ENCODE peak calls at places on chromosome 11, in five cellular contexts. V is kidney, L is mesenchymal stem cell, E is spleen, Y is left ventricle myocardium inferior. Q is an unnamed sample. For H3K4me1, the result is how much of the 10 kb centered on the place peaks cover.

GRCh38 chr11:78647986-78648875 is 73.6 kb upstream of the NARS2 start:
- DNase-seq in Y (no peak), V (no peak), E (no peak), L (no peak), Q (no peak)

GRCh38 chr11:95829580-95830259 is 39.4 kb downstream of the CEP57 start:
- DNase-seq in V (no peak), Y (no peak), L (no peak), E (no peak), Q (no peak)

GRCh38 chr11:128902515-128903066 is 11.4 kb downstream of the KCNJ5 start:
- DNase-seq in E (no peak), Y (no peak), V (peak), L (no peak), Q (no peak)

GRCh38 chr11:14873632-14874031 is 18.4 kb downstream of the CYP2R1 start:
- DNase-seq in V (no peak), E (no peak), Y (no peak), L (no peak), Q (no peak)

GRCh38 chr11:85902353-85902752 is 47.2 kb downstream of the CCDC83 start:
- DNase-seq in Y (no peak), E (no peak), L (no peak), V (no peak), Q (no peak)

GRCh38 chr11:57434640-57435546 is 8.0 kb upstream of the SLC43A3 start:
- DNase-seq in V (no peak), L (peak), Y (no peak), E (no peak), Q (no peak)

GRCh38 chr11:31050061-31050790 is 319.3 kb downstream of the DCDC1 start:
- DNase-seq in V (no peak), L (no peak), Y (no peak), E (no peak), Q (no peak)

GRCh38 chr11:61061081-61061826 is 41.0 kb upstream of the CD5 start:
- DNase-seq in V (no peak), E (no peak), Y (no peak), L (no peak), Q (peak)

GRCh38 chr11:44923080-44923479 is 27.6 kb downstream of the TP53I11 start:
- DNase-seq in Y (no peak), V (no peak), E (no peak), L (no peak), Q (no peak)

GRCh38 chr11:1401656-1402221 is 12.0 kb downstream of the BRSK2 start:
- DNase-seq in L (peak), E (no peak), Y (peak), V (peak), Q (no peak)

GRCh38 chr11:110432713-110433392 is 3.1 kb downstream of the FDX1 start:
- DNase-seq in E (no peak), V (no peak), Y (no peak), L (peak), Q (no peak)

GRCh38 chr11:88482871-88483301 is 145.3 kb upstream of the CTSC start:
- DNase-seq in V (no peak), E (no peak), Y (no peak), L (no peak), Q (no peak)

GRCh38 chr11:123182101-123182500 is 12.9 kb downstream of the CLMP start:
- DNase-seq in L (no peak), E (no peak), V (no peak), Y (no peak), Q (no peak)

GRCh38 chr11:57301711-57302423 is 22.9 kb downstream of the TNKS1BP1 start:
- DNase-seq in Y (no peak), L (no peak), V (no peak), E (no peak), Q (no peak)

GRCh38 chr11:132683602-132684001 is 848.7 kb downstream of the OPCML start:
- DNase-seq in L (peak), Y (no peak), V (no peak), E (no peak), Q (no peak)

GRCh38 chr11:3052567-3052966 is 4.7 kb downstream of the CARS1 start:
- DNase-seq in Y (no peak), V (peak), L (no peak), E (no peak), Q (no peak)

GRCh38 chr11:8040921-8041285 is 40.1 kb upstream of the TUB start:
- DNase-seq in L (no peak), E (peak), V (no peak), Y (no peak), Q (no peak)

GRCh38 chr11:108933630-108934029 is 268.8 kb downstream of the DDX10 start:
- DNase-seq in V (no peak), Y (no peak), L (peak), E (no peak), Q (no peak)

GRCh38 chr11:20054584-20054983 is 105.7 kb downstream of the DBX1 start:
- DNase-seq in L (no peak), V (no peak), Y (no peak), E (no peak), Q (no peak)

GRCh38 chr11:105619556-105619955 is 9.7 kb downstream of the GRIA4 start:
- DNase-seq in V (no peak), Y (no peak), L (no peak), E (no peak), Q (no peak)

GRCh38 chr11:46331653-46331984 is 15.6 kb upstream of the DGKZ start:
- DNase-seq in E (no peak), Y (no peak), L (no peak), V (no peak), Q (no peak)

GRCh38 chr11:2665747-2666710 is 33.8 kb downstream of the KCNQ1OT1 start:
- DNase-seq in E (peak), Y (no peak), L (no peak), V (peak), Q (no peak)

GRCh38 chr11:8086001-8086479 is 5.0 kb downstream of the TUB start:
- DNase-seq in L (no peak), Y (no peak), E (peak), V (no peak), Q (no peak)

GRCh38 chr11:46277313-46277622 is 194 bp upstream of the CREB3L1 start:
- DNase-seq in Y (no peak), V (no peak), L (peak), E (no peak), Q (no peak)

GRCh38 chr11:82403640-82404305 is 329.9 kb downstream of the FAM181B start:
- DNase-seq in E (no peak), Y (no peak), V (no peak), L (no peak), Q (no peak)

GRCh38 chr11:18844753-18845367 is 53.3 kb upstream of the PTPN5 start:
- DNase-seq in V (no peak), E (no peak), L (peak), Y (no peak), Q (no peak)

GRCh38 chr11:45906965-45907591 is at the start of gene FREY1:
- DNase-seq in Y (no peak), V (no peak), L (peak), E (no peak), Q (no peak)

GRCh38 chr11:112961146-112961668 is at the start of gene NCAM1:
- DNase-seq in Y (peak), L (peak), V (peak), E (peak), Q (no peak)

GRCh38 chr11:122162095-122162494 is 46.1 kb upstream of the BLID start:
- DNase-seq in L (peak), E (no peak), V (no peak), Y (no peak), Q (no peak)

GRCh38 chr11:134374171-134374570 is 37.9 kb downstream of the B3GAT1 start:
- DNase-seq in V (peak), L (no peak), E (peak), Y (no peak), Q (no peak)

GRCh38 chr11:43835104-43835503 is 45.5 kb upstream of the ALKBH3 start:
- DNase-seq in E (no peak), Y (no peak), V (no peak), L (peak), Q (no peak)

GRCh38 chr11:33402066-33402465 is 144.9 kb downstream of the HIPK3 start:
- DNase-seq in V (no peak), E (no peak), Y (no peak), L (no peak), Q (no peak)

GRCh38 chr11:35747638-35748037 is 85.1 kb downstream of the TRIM44 start:
- DNase-seq in E (no peak), Y (no peak), V (peak), L (no peak), Q (no peak)

GRCh38 chr11:61332266-61332822 is 561 bp downstream of the DDB1 start:
- DNase-seq in Y (no peak), L (peak), V (no peak), E (no peak), Q (no peak)

GRCh38 chr11:118081241-118081958 is 4.5 kb downstream of the TMPRSS4 start:
- DNase-seq in E (no peak), V (no peak), Y (no peak), L (no peak), Q (no peak)

GRCh38 chr11:11987503-11988022 is 20.9 kb downstream of the DKK3 start:
- DNase-seq in V (no peak), E (no peak), L (peak), Y (no peak), Q (no peak)

GRCh38 chr11:11845066-11845465 is 3.3 kb downstream of the USP47 start:
- DNase-seq in Y (no peak), V (no peak), L (no peak), E (no peak), Q (no peak)

GRCh38 chr11:64845125-64845735 is 777 bp upstream of the CDC42BPG start:
- DNase-seq in E (no peak), L (no peak), V (no peak), Y (no peak), Q (no peak)
- H3K4me3 ChIP-seq in E (peak), L (no peak), V (peak), Y (peak), Q (peak)

DNA sequence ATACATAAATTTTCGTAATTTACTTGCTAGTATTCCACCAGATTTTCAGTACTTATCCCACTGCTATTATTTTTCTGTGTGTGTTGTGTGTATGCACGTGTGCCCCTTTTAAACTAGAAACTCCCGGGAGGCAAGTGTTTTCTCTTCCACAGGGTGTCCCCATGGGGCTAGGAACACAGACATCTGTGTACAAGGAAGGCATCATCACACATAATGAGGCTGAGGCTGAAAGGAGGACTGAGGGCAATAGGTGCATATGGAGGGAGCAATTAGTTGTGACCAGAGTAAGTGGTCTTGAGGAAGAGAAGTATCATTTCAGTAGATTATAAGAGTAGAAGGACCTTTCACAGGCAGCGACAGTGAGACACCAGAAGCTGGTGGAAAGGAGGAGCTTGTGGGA is 2.1 kb upstream of the DPAGT1 start:
- DNase-seq in E (peak), V (no peak), L (no peak), Y (no peak), Q (no peak)
- H3K4me1 ChIP-seq in E (under half), V (under half), L (under half), Y (half or more), Q (under half)

DNA sequence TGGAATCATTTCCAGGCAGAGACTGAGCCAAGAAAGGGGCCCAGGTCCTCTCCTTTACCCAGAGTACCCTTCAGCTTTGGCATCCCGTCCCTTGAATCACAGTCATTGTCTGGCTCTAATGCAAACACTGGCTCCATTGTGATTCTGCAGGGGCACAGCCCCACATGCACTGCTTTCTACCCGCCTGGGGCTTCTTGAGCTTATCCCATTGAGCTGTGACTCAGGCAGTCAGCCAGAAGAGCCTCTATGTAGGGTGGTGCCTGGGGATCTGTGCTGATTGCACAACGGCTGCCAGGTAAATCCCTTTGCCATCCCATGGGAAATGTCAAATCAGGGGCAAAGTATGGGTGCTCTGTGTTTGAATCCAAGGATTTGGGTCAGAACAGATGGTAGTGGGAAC is 89.0 kb downstream of the RASSF10 start:
- DNase-seq in L (no peak), V (no peak), Y (no peak), E (no peak), Q (no peak)
- H3K4me3 ChIP-seq in L (no peak), V (no peak), Y (no peak), E (no peak), Q (no peak)

DNA sequence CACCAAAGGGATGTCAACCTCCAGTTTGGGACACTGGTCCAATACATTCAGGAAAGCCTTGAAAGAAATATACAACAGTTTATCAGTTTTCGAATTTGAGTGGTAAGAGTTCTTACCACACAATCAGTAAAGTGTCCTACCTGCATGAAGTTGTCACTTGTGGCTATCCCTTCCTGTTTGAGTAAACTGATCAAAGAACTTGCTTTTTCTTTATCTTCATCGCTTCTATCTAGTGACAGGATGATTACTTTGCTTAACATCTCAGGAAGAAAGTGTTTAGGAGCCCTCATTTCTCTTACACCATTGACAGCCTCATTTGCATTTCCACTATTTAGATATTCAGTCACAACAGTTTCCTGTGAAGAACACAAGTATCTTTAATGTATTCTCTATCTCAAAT is 8.4 kb downstream of the EIF4G2 start:
- DNase-seq in L (no peak), V (no peak), Y (no peak), E (no peak), Q (no peak)
- H3K4me1 ChIP-seq in L (under half), V (under half), Y (half or more), E (under half), Q (under half)

GRCh38 chr11:76542436-76542835 is 97.6 kb downstream of the EMSY start:
- DNase-seq in L (no peak), V (no peak), E (no peak), Y (no peak), Q (no peak)
- H3K4me3 ChIP-seq in L (no peak), V (no peak), E (no peak), Y (no peak), Q (no peak)